ENCODE peak calls at places on chromosomes 12 and 14, in nine cellular contexts. One of them, this sample, is unnamed.

GRCh38 chr14:89260898-89261297 is 156.1 kb downstream of the FOXN3 start:
- DNase-seq in thoracic aorta: no peak
- DNase-seq in osteocyte: no peak
- DNase-seq in GM23338: no peak
- DNase-seq in heart left ventricle: no peak
- DNase-seq in ovary: no peak
- DNase-seq in nephron progenitor cell: no peak
- DNase-seq in stomach: no peak
- DNase-seq in CD8-positive, alpha-beta T cell: no peak
- DNase-seq in this sample: no peak

GRCh38 chr12:12713932-12714275 is 3.3 kb upstream of the CDKN1B start:
- DNase-seq in thoracic aorta: no peak
- DNase-seq in ovary: no peak
- DNase-seq in CD8-positive, alpha-beta T cell: no peak
- DNase-seq in nephron progenitor cell: no peak
- DNase-seq in GM23338: no peak
- DNase-seq in stomach: no peak
- DNase-seq in heart left ventricle: no peak
- DNase-seq in osteocyte: no peak
- DNase-seq in this sample: no peak

GRCh38 chr14:91755560-91755959 is 23.7 kb upstream of the CATSPERB start:
- DNase-seq in thoracic aorta: no peak
- DNase-seq in nephron progenitor cell: no peak
- DNase-seq in stomach: no peak
- DNase-seq in osteocyte: no peak
- DNase-seq in ovary: no peak
- DNase-seq in CD8-positive, alpha-beta T cell: no peak
- DNase-seq in GM23338: no peak
- DNase-seq in heart left ventricle: no peak
- DNase-seq in this sample: no peak

GRCh38 chr12:114858388-114859146 is 174.6 kb upstream of the TBX3 start:
- DNase-seq in nephron progenitor cell: no peak
- DNase-seq in CD8-positive, alpha-beta T cell: no peak
- DNase-seq in GM23338: peak
- DNase-seq in heart left ventricle: no peak
- DNase-seq in thoracic aorta: no peak
- DNase-seq in stomach: no peak
- DNase-seq in osteocyte: no peak
- DNase-seq in ovary: no peak
- DNase-seq in this sample: no peak

GRCh38 chr12:106080111-106080732 is 58.5 kb downstream of the NUAK1 start:
- DNase-seq in nephron progenitor cell: no peak
- DNase-seq in CD8-positive, alpha-beta T cell: no peak
- DNase-seq in GM23338: no peak
- DNase-seq in ovary: no peak
- DNase-seq in heart left ventricle: no peak
- DNase-seq in stomach: no peak
- DNase-seq in thoracic aorta: no peak
- DNase-seq in osteocyte: no peak
- DNase-seq in this sample: no peak

GRCh38 chr14:60102389-60102788 is 10.7 kb downstream of the PCNX4 start:
- DNase-seq in thoracic aorta: no peak
- DNase-seq in GM23338: no peak
- DNase-seq in ovary: no peak
- DNase-seq in osteocyte: no peak
- DNase-seq in nephron progenitor cell: no peak
- DNase-seq in CD8-positive, alpha-beta T cell: no peak
- DNase-seq in heart left ventricle: no peak
- DNase-seq in stomach: no peak
- DNase-seq in this sample: no peak

GRCh38 chr12:117486840-117487659 is 125.6 kb upstream of the NOS1 start:
- DNase-seq in osteocyte: no peak
- DNase-seq in CD8-positive, alpha-beta T cell: no peak
- DNase-seq in ovary: no peak
- DNase-seq in GM23338: no peak
- DNase-seq in heart left ventricle: peak
- DNase-seq in nephron progenitor cell: peak
- DNase-seq in thoracic aorta: peak
- DNase-seq in stomach: peak
- DNase-seq in this sample: no peak

GRCh38 chr12:124228050-124228711 is 66.7 kb upstream of the RFLNA start:
- DNase-seq in CD8-positive, alpha-beta T cell: no peak
- DNase-seq in thoracic aorta: no peak
- DNase-seq in stomach: no peak
- DNase-seq in nephron progenitor cell: no peak
- DNase-seq in heart left ventricle: no peak
- DNase-seq in ovary: no peak
- DNase-seq in GM23338: no peak
- DNase-seq in osteocyte: no peak
- DNase-seq in this sample: no peak

GRCh38 chr12:78863482-78864427 is 819 bp upstream of the SYT1 start:
- DNase-seq in nephron progenitor cell: peak
- DNase-seq in ovary: peak
- DNase-seq in stomach: no peak
- DNase-seq in GM23338: peak
- DNase-seq in thoracic aorta: no peak
- DNase-seq in heart left ventricle: no peak
- DNase-seq in CD8-positive, alpha-beta T cell: no peak
- DNase-seq in osteocyte: no peak
- DNase-seq in this sample: peak

GRCh38 chr12:43453761-43454160 is 98.2 kb downstream of the ADAMTS20 start:
- DNase-seq in thoracic aorta: no peak
- DNase-seq in stomach: no peak
- DNase-seq in nephron progenitor cell: no peak
- DNase-seq in heart left ventricle: no peak
- DNase-seq in osteocyte: no peak
- DNase-seq in CD8-positive, alpha-beta T cell: no peak
- DNase-seq in GM23338: no peak
- DNase-seq in ovary: no peak
- DNase-seq in this sample: no peak

GRCh38 chr12:10395390-10395998 is 5.7 kb upstream of the KLRK1 start:
- DNase-seq in nephron progenitor cell: no peak
- DNase-seq in stomach: peak
- DNase-seq in thoracic aorta: no peak
- DNase-seq in CD8-positive, alpha-beta T cell: no peak
- DNase-seq in heart left ventricle: no peak
- DNase-seq in GM23338: peak
- DNase-seq in ovary: peak
- DNase-seq in osteocyte: peak
- DNase-seq in this sample: no peak

GRCh38 chr14:22412936-22413411 is 176.1 kb downstream of the DAD1 start:
- DNase-seq in CD8-positive, alpha-beta T cell: no peak
- DNase-seq in GM23338: no peak
- DNase-seq in heart left ventricle: no peak
- DNase-seq in osteocyte: no peak
- DNase-seq in thoracic aorta: no peak
- DNase-seq in nephron progenitor cell: no peak
- DNase-seq in stomach: no peak
- DNase-seq in ovary: no peak
- DNase-seq in this sample: no peak

GRCh38 chr14:92917041-92917940 is 5.7 kb upstream of the CHGA start:
- DNase-seq in osteocyte: no peak
- DNase-seq in heart left ventricle: no peak
- DNase-seq in GM23338: no peak
- DNase-seq in stomach: no peak
- DNase-seq in nephron progenitor cell: no peak
- DNase-seq in CD8-positive, alpha-beta T cell: no peak
- DNase-seq in thoracic aorta: no peak
- DNase-seq in ovary: no peak
- DNase-seq in this sample: no peak

GRCh38 chr14:93207468-93208308 is 632 bp downstream of the UBR7 start:
- DNase-seq in CD8-positive, alpha-beta T cell: no peak
- DNase-seq in heart left ventricle: peak
- DNase-seq in thoracic aorta: no peak
- DNase-seq in nephron progenitor cell: peak
- DNase-seq in ovary: no peak
- DNase-seq in stomach: peak
- DNase-seq in osteocyte: peak
- DNase-seq in GM23338: peak
- DNase-seq in this sample: peak

GRCh38 chr12:452667-453210 is 7.0 kb upstream of the B4GALNT3 start:
- DNase-seq in ovary: no peak
- DNase-seq in nephron progenitor cell: no peak
- DNase-seq in GM23338: no peak
- DNase-seq in osteocyte: no peak
- DNase-seq in CD8-positive, alpha-beta T cell: no peak
- DNase-seq in stomach: peak
- DNase-seq in heart left ventricle: peak
- DNase-seq in thoracic aorta: no peak
- DNase-seq in this sample: no peak

GRCh38 chr12:101685121-101685520 is 12.3 kb upstream of the CHPT1 start:
- DNase-seq in nephron progenitor cell: no peak
- DNase-seq in CD8-positive, alpha-beta T cell: no peak
- DNase-seq in osteocyte: no peak
- DNase-seq in heart left ventricle: no peak
- DNase-seq in stomach: no peak
- DNase-seq in ovary: no peak
- DNase-seq in GM23338: no peak
- DNase-seq in thoracic aorta: no peak
- DNase-seq in this sample: no peak

GRCh38 chr12:127893875-127894635 is 372.9 kb upstream of the TMEM132C start:
- DNase-seq in nephron progenitor cell: peak
- DNase-seq in GM23338: peak
- DNase-seq in ovary: no peak
- DNase-seq in thoracic aorta: no peak
- DNase-seq in heart left ventricle: no peak
- DNase-seq in stomach: no peak
- DNase-seq in CD8-positive, alpha-beta T cell: no peak
- DNase-seq in osteocyte: no peak
- DNase-seq in this sample: peak

GRCh38 chr12:53055471-53056266 is 5.8 kb downstream of the TNS2 start:
- DNase-seq in osteocyte: no peak
- DNase-seq in thoracic aorta: no peak
- DNase-seq in heart left ventricle: no peak
- DNase-seq in ovary: peak
- DNase-seq in stomach: no peak
- DNase-seq in nephron progenitor cell: no peak
- DNase-seq in GM23338: no peak
- DNase-seq in CD8-positive, alpha-beta T cell: no peak
- DNase-seq in this sample: no peak

GRCh38 chr14:35365130-35366047 is 39.2 kb downstream of the NFKBIA start:
- DNase-seq in stomach: peak
- DNase-seq in CD8-positive, alpha-beta T cell: peak
- DNase-seq in nephron progenitor cell: no peak
- DNase-seq in GM23338: no peak
- DNase-seq in ovary: peak
- DNase-seq in heart left ventricle: peak
- DNase-seq in osteocyte: no peak
- DNase-seq in thoracic aorta: peak
- DNase-seq in this sample: no peak

GRCh38 chr14:31543969-31544799 is 17.0 kb upstream of the NUBPL start:
- DNase-seq in nephron progenitor cell: no peak
- DNase-seq in heart left ventricle: no peak
- DNase-seq in GM23338: peak
- DNase-seq in osteocyte: no peak
- DNase-seq in stomach: no peak
- DNase-seq in CD8-positive, alpha-beta T cell: no peak
- DNase-seq in ovary: no peak
- DNase-seq in thoracic aorta: no peak
- DNase-seq in this sample: no peak
- TF ChIP-seq CTCF in nephron progenitor cell: peak
- TF ChIP-seq CTCF in heart left ventricle: peak
- TF ChIP-seq CTCF in GM23338: peak
- TF ChIP-seq CTCF in osteocyte: peak
- TF ChIP-seq CTCF in stomach: no peak
- TF ChIP-seq CTCF in CD8-positive, alpha-beta T cell: no peak
- TF ChIP-seq CTCF in ovary: no peak
- TF ChIP-seq CTCF in thoracic aorta: peak
- TF ChIP-seq CTCF in this sample: peak

GRCh38 chr14:61253064-61253753 is 27.9 kb downstream of the TMEM30B start:
- DNase-seq in thoracic aorta: no peak
- DNase-seq in stomach: no peak
- DNase-seq in nephron progenitor cell: no peak
- DNase-seq in GM23338: no peak
- DNase-seq in CD8-positive, alpha-beta T cell: no peak
- DNase-seq in ovary: no peak
- DNase-seq in osteocyte: no peak
- DNase-seq in heart left ventricle: no peak
- DNase-seq in this sample: no peak
- TF ChIP-seq CTCF in thoracic aorta: no peak
- TF ChIP-seq CTCF in stomach: no peak
- TF ChIP-seq CTCF in nephron progenitor cell: no peak
- TF ChIP-seq CTCF in GM23338: no peak
- TF ChIP-seq CTCF in CD8-positive, alpha-beta T cell: peak
- TF ChIP-seq CTCF in ovary: no peak
- TF ChIP-seq CTCF in osteocyte: no peak
- TF ChIP-seq CTCF in heart left ventricle: no peak
- TF ChIP-seq CTCF in this sample: no peak

GRCh38 chr14:61470954-61471279 is 149.5 kb downstream of the PRKCH start:
- DNase-seq in CD8-positive, alpha-beta T cell: no peak
- DNase-seq in GM23338: no peak
- DNase-seq in heart left ventricle: no peak
- DNase-seq in stomach: no peak
- DNase-seq in nephron progenitor cell: no peak
- DNase-seq in osteocyte: no peak
- DNase-seq in ovary: no peak
- DNase-seq in thoracic aorta: no peak
- DNase-seq in this sample: no peak

GRCh38 chr14:61471297-61471980 is 150.1 kb downstream of the PRKCH start:
- DNase-seq in ovary: no peak
- DNase-seq in thoracic aorta: no peak
- DNase-seq in heart left ventricle: no peak
- DNase-seq in CD8-positive, alpha-beta T cell: no peak
- DNase-seq in stomach: no peak
- DNase-seq in GM23338: no peak
- DNase-seq in osteocyte: no peak
- DNase-seq in nephron progenitor cell: no peak
- DNase-seq in this sample: no peak

GRCh38 chr14:61472025-61472672 is 150.8 kb downstream of the PRKCH start:
- DNase-seq in thoracic aorta: no peak
- DNase-seq in stomach: no peak
- DNase-seq in heart left ventricle: peak
- DNase-seq in GM23338: no peak
- DNase-seq in ovary: no peak
- DNase-seq in osteocyte: no peak
- DNase-seq in CD8-positive, alpha-beta T cell: no peak
- DNase-seq in nephron progenitor cell: no peak
- DNase-seq in this sample: no peak

GRCh38 chr14:61469771-61470170 is 148.4 kb downstream of the PRKCH start:
- DNase-seq in heart left ventricle: no peak
- DNase-seq in GM23338: no peak
- DNase-seq in osteocyte: no peak
- DNase-seq in CD8-positive, alpha-beta T cell: no peak
- DNase-seq in ovary: peak
- DNase-seq in stomach: no peak
- DNase-seq in thoracic aorta: no peak
- DNase-seq in nephron progenitor cell: no peak
- DNase-seq in this sample: no peak

GRCh38 chr14:61470261-61470953 is 149.0 kb downstream of the PRKCH start:
- DNase-seq in GM23338: peak
- DNase-seq in nephron progenitor cell: peak
- DNase-seq in heart left ventricle: no peak
- DNase-seq in thoracic aorta: no peak
- DNase-seq in stomach: no peak
- DNase-seq in osteocyte: no peak
- DNase-seq in ovary: peak
- DNase-seq in CD8-positive, alpha-beta T cell: no peak
- DNase-seq in this sample: peak
- TF ChIP-seq CTCF in GM23338: peak
- TF ChIP-seq CTCF in nephron progenitor cell: no peak
- TF ChIP-seq CTCF in heart left ventricle: peak
- TF ChIP-seq CTCF in thoracic aorta: no peak
- TF ChIP-seq CTCF in stomach: no peak
- TF ChIP-seq CTCF in osteocyte: peak
- TF ChIP-seq CTCF in ovary: no peak
- TF ChIP-seq CTCF in CD8-positive, alpha-beta T cell: no peak
- TF ChIP-seq CTCF in this sample: no peak

GRCh38 chr12:6960291-6961277 is 9.4 kb downstream of the PTPN6 start:
- DNase-seq in heart left ventricle: no peak
- DNase-seq in stomach: no peak
- DNase-seq in GM23338: no peak
- DNase-seq in thoracic aorta: no peak
- DNase-seq in ovary: peak
- DNase-seq in CD8-positive, alpha-beta T cell: no peak
- DNase-seq in osteocyte: no peak
- DNase-seq in nephron progenitor cell: no peak
- DNase-seq in this sample: no peak
- TF ChIP-seq CTCF in heart left ventricle: no peak
- TF ChIP-seq CTCF in stomach: no peak
- TF ChIP-seq CTCF in GM23338: peak
- TF ChIP-seq CTCF in thoracic aorta: no peak
- TF ChIP-seq CTCF in ovary: no peak
- TF ChIP-seq CTCF in CD8-positive, alpha-beta T cell: no peak
- TF ChIP-seq CTCF in osteocyte: no peak
- TF ChIP-seq CTCF in nephron progenitor cell: no peak
- TF ChIP-seq CTCF in this sample: no peak

This sample was measured in glutamatergic neuron.